ENCODE peak calls at places on chromosome 9, in nine cellular contexts. Q, R, C, J, P, T, A, B and K are unnamed samples.
A peak's percentile ranks its signal among the peaks of the same experiment; 100 is the strongest.

GRCh38 chr9:70389642-70390266 is 24.7 kb downstream of the KLF9 start:
- DNase-seq in Q (no peak), T (no peak), J (no peak), R (peak; percentile 65), C (no peak), B (no peak), P (peak; percentile 75), A (no peak), K (no peak)

GRCh38 chr9:76353280-76353679 is 40.9 kb downstream of the RFK start:
- DNase-seq in C (no peak), A (no peak), R (no peak), T (no peak), P (no peak), B (no peak), J (no peak), Q (no peak), K (no peak)

GRCh38 chr9:88538311-88539085 is 3.5 kb downstream of the NXNL2 start:
- DNase-seq in C (no peak), Q (peak; percentile 16), J (no peak), A (no peak), T (no peak), B (no peak), P (no peak), R (no peak), K (no peak)

GRCh38 chr9:104750185-104750762 is 2.8 kb downstream of the NIPSNAP3A start:
- DNase-seq in B (no peak), A (no peak), P (no peak), J (no peak), T (no peak), R (no peak), C (no peak), Q (peak; percentile 39), K (no peak)

GRCh38 chr9:105063665-105064247 is 135.8 kb upstream of the ABCA1 start:
- DNase-seq in R (peak; percentile 97), J (no peak), P (no peak), T (no peak), Q (no peak), C (peak; percentile 64), A (no peak), B (no peak), K (no peak)

GRCh38 chr9:80789831-80790230 is 899.5 kb downstream of the TLE1 start:
- DNase-seq in J (no peak), P (no peak), B (no peak), R (no peak), Q (no peak), A (no peak), T (no peak), C (no peak), K (no peak)

GRCh38 chr9:99634185-99634584 is 187.5 kb upstream of the NR4A3 start:
- DNase-seq in R (no peak), B (no peak), Q (no peak), A (no peak), P (no peak), C (no peak), J (no peak), T (no peak), K (no peak)

GRCh38 chr9:121720311-121720991 is 69.0 kb downstream of the DAB2IP start:
- DNase-seq in A (no peak), Q (no peak), P (no peak), J (no peak), T (no peak), C (no peak), B (no peak), R (no peak), K (no peak)

GRCh38 chr9:106387965-106388364 is 475.0 kb upstream of the ZNF462 start:
- DNase-seq in A (no peak), B (no peak), T (no peak), P (no peak), Q (no peak), R (no peak), J (no peak), C (no peak), K (no peak)

GRCh38 chr9:115540091-115540490 is 422.1 kb upstream of the TNC start:
- DNase-seq in P (no peak), J (no peak), C (no peak), B (no peak), R (no peak), A (no peak), Q (no peak), T (no peak), K (no peak)

GRCh38 chr9:19946446-19947109 is 157.7 kb upstream of the SLC24A2 start:
- DNase-seq in R (peak; percentile 76), P (peak; percentile 43), J (no peak), B (peak; percentile 45), A (peak; percentile 42), T (no peak), Q (peak; percentile 26), C (peak; percentile 41), K (peak; percentile 43)

GRCh38 chr9:79236466-79236865 is 335.3 kb upstream of the TLE4 start:
- DNase-seq in R (no peak), P (no peak), A (no peak), C (no peak), Q (no peak), B (no peak), T (no peak), J (no peak), K (no peak)

GRCh38 chr9:32881948-32882347 is 98.6 kb downstream of the TMEM215 start:
- DNase-seq in R (no peak), B (no peak), P (peak; percentile 14), A (no peak), C (no peak), T (no peak), J (no peak), Q (no peak), K (no peak)

GRCh38 chr9:75418518-75418917 is 330.2 kb downstream of the OSTF1 start:
- DNase-seq in P (no peak), Q (no peak), T (no peak), B (no peak), C (no peak), R (no peak), A (no peak), J (no peak), K (no peak)

GRCh38 chr9:94861589-94862241 is 135.2 kb downstream of the AOPEP start:
- DNase-seq in J (no peak), C (no peak), T (no peak), Q (no peak), B (peak; percentile 21), P (no peak), R (peak; percentile 86), A (no peak), K (no peak)

GRCh38 chr9:4299006-4299795 is 667 bp downstream of the GLIS3 start:
- DNase-seq in Q (no peak), R (peak; percentile 65), B (peak; percentile 18), A (peak; percentile 6), J (peak; percentile 79), P (no peak), C (peak; percentile 61), T (peak; percentile 35), K (peak; percentile 32)

GRCh38 chr9:107894572-107895261 is 405.1 kb upstream of the KLF4 start:
- DNase-seq in B (no peak), P (no peak), J (no peak), Q (no peak), T (no peak), R (peak; percentile 79), C (no peak), A (no peak), K (no peak)

GRCh38 chr9:124274228-124274627 is 16.5 kb downstream of the NEK6 start:
- DNase-seq in J (no peak), P (no peak), A (no peak), Q (no peak), C (no peak), B (no peak), R (no peak), T (no peak), K (no peak)

GRCh38 chr9:133987946-133988665 is 4.0 kb downstream of the VAV2 start:
- DNase-seq in P (no peak), C (no peak), J (no peak), B (no peak), A (no peak), R (no peak), T (no peak), Q (no peak), K (no peak)

GRCh38 chr9:116060631-116061030 is 93.0 kb upstream of the PAPPA start:
- DNase-seq in B (no peak), C (no peak), R (no peak), A (no peak), P (no peak), Q (no peak), T (no peak), J (no peak), K (no peak)

GRCh38 chr9:134047868-134048581 is 19.8 kb downstream of the BRD3 start:
- DNase-seq in Q (no peak), J (peak; percentile 68), B (no peak), T (no peak), C (no peak), P (no peak), A (no peak), R (no peak), K (no peak)

GRCh38 chr9:94867842-94868312 is 141.4 kb downstream of the AOPEP start:
- DNase-seq in A (no peak), Q (no peak), P (no peak), R (peak; percentile 97), C (no peak), T (peak; percentile 51), B (no peak), J (no peak), K (no peak)

GRCh38 chr9:129561594-129562281 is 59.2 kb downstream of the C9orf50 start:
- DNase-seq in P (no peak), J (peak; percentile 78), B (no peak), Q (no peak), C (no peak), R (no peak), A (no peak), T (no peak), K (peak; percentile 33)

GRCh38 chr9:98538626-98539031 is 170.1 kb downstream of the GABBR2 start:
- DNase-seq in R (no peak), T (no peak), P (no peak), C (no peak), J (no peak), A (no peak), B (no peak), Q (no peak), K (no peak)

GRCh38 chr9:129558551-129559505 is 62.1 kb downstream of the C9orf50 start:
- DNase-seq in J (peak; percentile 61), C (no peak), T (peak; percentile 41), B (no peak), R (no peak), P (no peak), A (no peak), Q (no peak), K (no peak)

GRCh38 chr9:71322311-71322710 is 200.9 kb upstream of the TRPM3 start:
- DNase-seq in P (no peak), J (no peak), R (no peak), C (no peak), T (no peak), B (no peak), Q (no peak), A (no peak), K (no peak)

GRCh38 chr9:135387976-135388375 is 91.6 kb upstream of the PPP1R26 start:
- DNase-seq in C (no peak), P (no peak), T (no peak), B (no peak), Q (no peak), J (no peak), A (no peak), R (no peak), K (no peak)

GRCh38 chr9:135791431-135792267 is 89.7 kb downstream of the KCNT1 start:
- DNase-seq in T (no peak), R (no peak), B (no peak), P (no peak), J (peak; percentile 57), A (no peak), C (no peak), Q (no peak), K (no peak)

GRCh38 chr9:35844628-35845301 is 15.7 kb downstream of the TMEM8B start:
- DNase-seq in P (peak; percentile 55), A (no peak), Q (peak; percentile 82), J (no peak), B (peak; percentile 41), R (peak; percentile 95), T (no peak), C (peak; percentile 40), K (peak; percentile 34)

GRCh38 chr9:134061688-134062371 is 6.0 kb downstream of the BRD3 start:
- DNase-seq in Q (no peak), T (no peak), P (no peak), R (no peak), J (no peak), A (no peak), B (no peak), C (peak; percentile 4), K (no peak)